ENCODE peak calls at places on chromosomes 11 and 22, in ten cellular contexts. Y is fibroblast of mammary gland, F is choroid plexus epithelial cell, B is mesendoderm, Q is A549, L is Peyer's patch, H is cardiac muscle cell, G is BJ, K is lower leg skin, J is cardiac fibroblast. E is an unnamed sample.

GRCh38 chr11:11215944-11216343 is 137.1 kb downstream of the CSNK2A3 start:
- DNase-seq in Y (no peak), F (no peak), B (no peak), Q (no peak), L (no peak), H (no peak), G (no peak), K (no peak), J (no peak), E (no peak)

GRCh38 chr22:40346178-40347064 is at the start of gene ADSL:
- DNase-seq in Y (peak; percentile 78), F (peak; percentile 86), B (peak; percentile 94), Q (peak; percentile 82), L (peak; percentile 95), H (peak; percentile 90), G (no peak), K (peak; percentile 97), J (peak; percentile 84), E (no peak)

GRCh38 chr11:116874251-116874650 is 36.8 kb upstream of the APOA1 start:
- DNase-seq in Y (peak; percentile 50), F (peak; percentile 39), B (no peak), Q (no peak), L (no peak), H (peak; percentile 48), G (no peak), K (no peak), J (no peak), E (no peak)

GRCh38 chr11:69102732-69103615 is 52.8 kb upstream of the SMIM38 start:
- DNase-seq in Y (peak; percentile 10), F (peak; percentile 15), B (peak; percentile 18), Q (no peak), L (no peak), H (no peak), G (no peak), K (no peak), J (no peak), E (no peak)

GRCh38 chr11:126088999-126089398 is 26.3 kb upstream of the CDON start:
- DNase-seq in Y (no peak), F (no peak), B (no peak), Q (no peak), L (no peak), H (no peak), G (no peak), K (peak; percentile 37), J (no peak), E (no peak)

GRCh38 chr22:17172172-17172833 is 13.2 kb upstream of the HDHD5 start:
- DNase-seq in Y (no peak), F (no peak), B (no peak), Q (no peak), L (no peak), H (no peak), G (no peak), K (no peak), J (no peak), E (no peak)

GRCh38 chr11:111417766-111418435 is 38.8 kb upstream of the POU2AF1 start:
- DNase-seq in Y (peak; percentile 90), F (peak; percentile 97), B (no peak), Q (no peak), L (no peak), H (peak; percentile 60), G (peak; percentile 53), K (peak; percentile 83), J (peak; percentile 75), E (no peak)

GRCh38 chr22:38135133-38135706 is 24.7 kb upstream of the BAIAP2L2 start:
- DNase-seq in Y (peak; percentile 94), F (peak; percentile 76), B (no peak), Q (peak; percentile 48), L (no peak), H (peak; percentile 83), G (peak; percentile 60), K (peak; percentile 82), J (peak; percentile 94), E (peak; percentile 52)

GRCh38 chr11:29018631-29019030 is 910.4 kb downstream of the METTL15 start:
- DNase-seq in Y (peak; percentile 57), F (peak; percentile 91), B (peak; percentile 56), Q (peak; percentile 49), L (no peak), H (peak; percentile 90), G (peak; percentile 57), K (no peak), J (peak; percentile 95), E (peak; percentile 74)

GRCh38 chr11:108897071-108897481 is 232.2 kb downstream of the DDX10 start:
- DNase-seq in Y (no peak), F (no peak), B (no peak), Q (no peak), L (no peak), H (peak; percentile 37), G (no peak), K (no peak), J (peak; percentile 50), E (no peak)

GRCh38 chr22:20430641-20431519 is 6.7 kb downstream of the SCARF2 start:
- DNase-seq in Y (no peak), F (no peak), B (peak; percentile 85), Q (peak; percentile 73), L (peak; percentile 69), H (no peak), G (no peak), K (peak; percentile 87), J (no peak), E (no peak)

GRCh38 chr11:34654491-34655334 is 33.8 kb downstream of the EHF start:
- DNase-seq in Y (peak; percentile 82), F (peak; percentile 56), B (peak; percentile 90), Q (peak; percentile 71), L (no peak), H (peak; percentile 75), G (peak; percentile 25), K (peak; percentile 95), J (peak; percentile 93), E (peak; percentile 38)

GRCh38 chr22:38957046-38957770 is at the start of gene APOBEC3A:
- DNase-seq in Y (no peak), F (no peak), B (no peak), Q (no peak), L (peak; percentile 77), H (no peak), G (no peak), K (no peak), J (no peak), E (no peak)

GRCh38 chr11:58927393-58928081 is 11.8 kb upstream of the GLYATL1 start:
- DNase-seq in Y (no peak), F (peak; percentile 43), B (peak; percentile 97), Q (no peak), L (peak; percentile 58), H (peak; percentile 43), G (no peak), K (no peak), J (no peak), E (no peak)

GRCh38 chr11:21066030-21066429 is 396.6 kb downstream of the NELL1 start:
- DNase-seq in Y (no peak), F (no peak), B (no peak), Q (no peak), L (no peak), H (no peak), G (no peak), K (no peak), J (no peak), E (no peak)
- H3K4me3 ChIP-seq in Y (no peak overlapping the region), F (no peak overlapping the region), B (no peak overlapping the region), Q (no peak overlapping the region), L (no peak overlapping the region), H (no peak overlapping the region), G (no peak overlapping the region), K (no peak overlapping the region), J (no peak overlapping the region), E (no peak overlapping the region)

GRCh38 chr11:44316388-44317240 is 6.7 kb upstream of the ALX4 start:
- DNase-seq in Y (no peak), F (no peak), B (no peak), Q (no peak), L (peak; percentile 30), H (no peak), G (no peak), K (no peak), J (no peak), E (no peak)
- H3K4me3 ChIP-seq in Y (peak overlapping the region; percentile 2), F (peak overlapping the region; percentile 5), B (peak overlapping the region; percentile 22), Q (peak overlapping the region; percentile 54), L (peak overlapping the region; percentile 32), H (peak overlapping the region; percentile 18), G (peak overlapping the region; percentile 32), K (no peak overlapping the region), J (peak overlapping the region; percentile 26), E (peak overlapping the region; percentile 34)

GRCh38 chr11:128533473-128533872 is 53.9 kb downstream of the ETS1 start:
- DNase-seq in Y (no peak), F (no peak), B (peak; percentile 70), Q (no peak), L (no peak), H (no peak), G (no peak), K (no peak), J (no peak), E (no peak)

GRCh38 chr11:128532016-128532570 is 55.3 kb downstream of the ETS1 start:
- DNase-seq in Y (no peak), F (no peak), B (no peak), Q (no peak), L (no peak), H (no peak), G (no peak), K (no peak), J (no peak), E (no peak)

GRCh38 chr11:128531588-128531987 is 55.8 kb downstream of the ETS1 start:
- DNase-seq in Y (no peak), F (no peak), B (no peak), Q (no peak), L (no peak), H (no peak), G (no peak), K (no peak), J (no peak), E (no peak)

GRCh38 chr11:128530119-128531091 is 57.0 kb downstream of the ETS1 start:
- DNase-seq in Y (peak; percentile 99), F (peak; percentile 96), B (no peak), Q (no peak), L (no peak), H (peak; percentile 98), G (peak; percentile 90), K (no peak), J (peak; percentile 98), E (peak; percentile 91)

GRCh38 chr11:128532571-128533091 is 54.7 kb downstream of the ETS1 start:
- DNase-seq in Y (no peak), F (no peak), B (peak; percentile 92), Q (no peak), L (no peak), H (no peak), G (no peak), K (no peak), J (no peak), E (no peak)
- H3K4me3 ChIP-seq in Y (no peak overlapping the region), F (no peak overlapping the region), B (no peak overlapping the region), Q (no peak overlapping the region), L (no peak overlapping the region), H (no peak overlapping the region), G (no peak overlapping the region), K (no peak overlapping the region), J (no peak overlapping the region), E (no peak overlapping the region)

DNA sequence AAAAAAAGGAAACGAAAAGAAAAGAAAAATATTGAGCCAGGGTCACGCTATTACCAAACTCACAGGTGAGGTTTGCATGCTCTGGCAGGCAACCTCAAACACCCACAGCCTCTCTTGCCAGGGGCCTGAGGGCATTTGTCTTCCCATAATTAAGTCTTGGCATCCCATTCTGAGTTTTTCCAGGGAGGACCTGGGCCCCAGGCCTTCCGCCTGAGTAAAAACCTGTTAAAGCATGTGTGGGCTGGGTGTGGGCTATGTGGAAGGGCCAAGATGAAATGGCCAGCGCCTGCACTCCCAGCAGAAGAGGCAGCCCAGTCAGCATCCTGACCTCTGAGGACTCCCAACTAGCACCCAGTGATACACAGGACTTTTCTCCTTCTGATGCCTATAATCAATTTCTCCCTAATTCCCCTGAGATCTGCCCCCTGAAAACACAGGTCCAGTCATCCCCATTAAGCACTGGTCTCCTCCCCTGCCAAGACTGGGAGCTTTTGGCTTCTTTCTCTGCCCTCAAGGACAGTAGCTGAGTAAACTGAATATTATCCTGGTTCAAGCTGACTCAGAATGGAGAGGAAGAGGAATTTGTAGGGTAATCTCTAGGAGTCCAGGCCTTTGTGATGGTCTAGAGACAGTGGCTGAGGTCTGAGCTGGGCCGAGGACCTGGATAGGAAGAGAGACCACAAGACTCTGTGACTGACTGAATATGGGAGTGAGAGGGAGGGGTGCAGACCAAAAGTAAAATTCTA is 35.6 kb upstream of the ACER3 start:
- DNase-seq in Y (peak; percentile 76), F (no peak), B (no peak), Q (no peak), L (no peak), H (no peak), G (no peak), K (no peak), J (peak; percentile 48), E (no peak)
- H3K4me3 ChIP-seq in Y (no peak overlapping the region), F (no peak overlapping the region), B (no peak overlapping the region), Q (no peak overlapping the region), L (no peak overlapping the region), H (no peak overlapping the region), G (no peak overlapping the region), K (no peak overlapping the region), J (no peak overlapping the region), E (no peak overlapping the region)

E was measured in AG09309.